ENCODE peak calls at places on chromosome 3, in eight cellular contexts. One of them, this sample, is unnamed.
A peak's percentile ranks its signal among the peaks of the same experiment; 100 is the strongest.

GRCh38 chr3:12705981-12706380 is 42.1 kb upstream of the RAF1 start:
- DNase-seq in T-helper 2 cell: no peak
- DNase-seq in psoas muscle: no peak
- DNase-seq in midbrain: no peak
- DNase-seq in NCI-H69: no peak
- DNase-seq in spleen: no peak
- DNase-seq in activated CD8-positive, alpha-beta memory T cell treated with anti-CD3 and anti-CD28 coated beads for 24 hours: no peak
- DNase-seq in HEK293T: no peak
- DNase-seq in this sample: no peak

GRCh38 chr3:46293035-46293724 is 50.9 kb downstream of the CCR3 start:
- DNase-seq in NCI-H69: no peak
- DNase-seq in activated CD8-positive, alpha-beta memory T cell treated with anti-CD3 and anti-CD28 coated beads for 24 hours: no peak
- DNase-seq in T-helper 2 cell: no peak
- DNase-seq in spleen: no peak
- DNase-seq in HEK293T: no peak
- DNase-seq in psoas muscle: no peak
- DNase-seq in midbrain: no peak
- DNase-seq in this sample: no peak

GRCh38 chr3:142127941-142128658 is 21.2 kb downstream of the TFDP2 start:
- DNase-seq in T-helper 2 cell: no peak
- DNase-seq in NCI-H69: no peak
- DNase-seq in spleen: no peak
- DNase-seq in psoas muscle: no peak
- DNase-seq in activated CD8-positive, alpha-beta memory T cell treated with anti-CD3 and anti-CD28 coated beads for 24 hours: no peak
- DNase-seq in midbrain: no peak
- DNase-seq in HEK293T: no peak
- DNase-seq in this sample: no peak

GRCh38 chr3:175655366-175655765 is 796.2 kb downstream of the NAALADL2 start:
- DNase-seq in NCI-H69: no peak
- DNase-seq in spleen: no peak
- DNase-seq in psoas muscle: no peak
- DNase-seq in HEK293T: no peak
- DNase-seq in midbrain: no peak
- DNase-seq in activated CD8-positive, alpha-beta memory T cell treated with anti-CD3 and anti-CD28 coated beads for 24 hours: no peak
- DNase-seq in T-helper 2 cell: no peak
- DNase-seq in this sample: no peak

GRCh38 chr3:127043731-127044510 is 61.0 kb downstream of the PLXNA1 start:
- DNase-seq in NCI-H69: peak; percentile 1
- DNase-seq in HEK293T: no peak
- DNase-seq in activated CD8-positive, alpha-beta memory T cell treated with anti-CD3 and anti-CD28 coated beads for 24 hours: no peak
- DNase-seq in psoas muscle: peak; percentile 6
- DNase-seq in midbrain: no peak
- DNase-seq in T-helper 2 cell: no peak
- DNase-seq in spleen: peak; percentile 35
- DNase-seq in this sample: no peak

GRCh38 chr3:67947808-67948508 is 293.5 kb upstream of the SUCLG2 start:
- DNase-seq in midbrain: no peak
- DNase-seq in psoas muscle: no peak
- DNase-seq in HEK293T: no peak
- DNase-seq in NCI-H69: peak; percentile 77
- DNase-seq in activated CD8-positive, alpha-beta memory T cell treated with anti-CD3 and anti-CD28 coated beads for 24 hours: peak; percentile 68
- DNase-seq in T-helper 2 cell: peak; percentile 55
- DNase-seq in spleen: peak; percentile 71
- DNase-seq in this sample: no peak

GRCh38 chr3:42092006-42092405 is 849 bp downstream of the TRAK1 start:
- DNase-seq in spleen: peak; percentile 29
- DNase-seq in HEK293T: no peak
- DNase-seq in NCI-H69: no peak
- DNase-seq in T-helper 2 cell: no peak
- DNase-seq in midbrain: no peak
- DNase-seq in activated CD8-positive, alpha-beta memory T cell treated with anti-CD3 and anti-CD28 coated beads for 24 hours: no peak
- DNase-seq in psoas muscle: no peak
- DNase-seq in this sample: no peak

GRCh38 chr3:184099806-184100686 is 3.2 kb downstream of the HTR3E start:
- DNase-seq in activated CD8-positive, alpha-beta memory T cell treated with anti-CD3 and anti-CD28 coated beads for 24 hours: no peak
- DNase-seq in psoas muscle: no peak
- DNase-seq in spleen: no peak
- DNase-seq in midbrain: no peak
- DNase-seq in HEK293T: no peak
- DNase-seq in T-helper 2 cell: no peak
- DNase-seq in NCI-H69: no peak
- DNase-seq in this sample: no peak

GRCh38 chr3:72595376-72595775 is 252.9 kb downstream of the SHQ1 start:
- DNase-seq in psoas muscle: no peak
- DNase-seq in NCI-H69: no peak
- DNase-seq in HEK293T: no peak
- DNase-seq in spleen: no peak
- DNase-seq in T-helper 2 cell: no peak
- DNase-seq in midbrain: no peak
- DNase-seq in activated CD8-positive, alpha-beta memory T cell treated with anti-CD3 and anti-CD28 coated beads for 24 hours: no peak
- DNase-seq in this sample: no peak

GRCh38 chr3:106829206-106829605 is 548.0 kb upstream of the CCDC54 start:
- DNase-seq in NCI-H69: peak; percentile 11
- DNase-seq in spleen: no peak
- DNase-seq in activated CD8-positive, alpha-beta memory T cell treated with anti-CD3 and anti-CD28 coated beads for 24 hours: no peak
- DNase-seq in psoas muscle: no peak
- DNase-seq in T-helper 2 cell: no peak
- DNase-seq in midbrain: no peak
- DNase-seq in HEK293T: no peak
- DNase-seq in this sample: no peak

GRCh38 chr3:126153695-126154360 is 26.6 kb downstream of the ALDH1L1 start:
- DNase-seq in HEK293T: no peak
- DNase-seq in midbrain: no peak
- DNase-seq in NCI-H69: no peak
- DNase-seq in T-helper 2 cell: no peak
- DNase-seq in activated CD8-positive, alpha-beta memory T cell treated with anti-CD3 and anti-CD28 coated beads for 24 hours: peak; percentile 38
- DNase-seq in psoas muscle: no peak
- DNase-seq in spleen: peak; percentile 62
- DNase-seq in this sample: no peak

GRCh38 chr3:107235923-107236315 is 141.3 kb upstream of the CCDC54 start:
- DNase-seq in spleen: no peak
- DNase-seq in NCI-H69: peak; percentile 61
- DNase-seq in midbrain: peak; percentile 93
- DNase-seq in psoas muscle: no peak
- DNase-seq in activated CD8-positive, alpha-beta memory T cell treated with anti-CD3 and anti-CD28 coated beads for 24 hours: no peak
- DNase-seq in T-helper 2 cell: no peak
- DNase-seq in HEK293T: peak; percentile 75
- DNase-seq in this sample: peak; percentile 74

GRCh38 chr3:195895900-195896360 is 12.4 kb downstream of the TNK2 start:
- DNase-seq in activated CD8-positive, alpha-beta memory T cell treated with anti-CD3 and anti-CD28 coated beads for 24 hours: peak; percentile 90
- DNase-seq in NCI-H69: peak; percentile 80
- DNase-seq in spleen: peak; percentile 96
- DNase-seq in psoas muscle: peak; percentile 77
- DNase-seq in midbrain: peak; percentile 59
- DNase-seq in HEK293T: peak; percentile 47
- DNase-seq in T-helper 2 cell: peak; percentile 53
- DNase-seq in this sample: peak; percentile 74

GRCh38 chr3:194204793-194205065 is 68.8 kb downstream of the HES1 start:
- DNase-seq in activated CD8-positive, alpha-beta memory T cell treated with anti-CD3 and anti-CD28 coated beads for 24 hours: no peak
- DNase-seq in spleen: no peak
- DNase-seq in NCI-H69: no peak
- DNase-seq in midbrain: no peak
- DNase-seq in T-helper 2 cell: no peak
- DNase-seq in psoas muscle: no peak
- DNase-seq in HEK293T: no peak
- DNase-seq in this sample: no peak

GRCh38 chr3:16203031-16203430 is 28.6 kb downstream of the GALNT15 start:
- DNase-seq in psoas muscle: no peak
- DNase-seq in activated CD8-positive, alpha-beta memory T cell treated with anti-CD3 and anti-CD28 coated beads for 24 hours: no peak
- DNase-seq in spleen: no peak
- DNase-seq in NCI-H69: no peak
- DNase-seq in HEK293T: no peak
- DNase-seq in midbrain: no peak
- DNase-seq in T-helper 2 cell: no peak
- DNase-seq in this sample: no peak

GRCh38 chr3:49248828-49249227 is 28.2 kb downstream of the C3orf62 start:
- DNase-seq in psoas muscle: no peak
- DNase-seq in T-helper 2 cell: no peak
- DNase-seq in spleen: no peak
- DNase-seq in activated CD8-positive, alpha-beta memory T cell treated with anti-CD3 and anti-CD28 coated beads for 24 hours: no peak
- DNase-seq in midbrain: peak; percentile 16
- DNase-seq in HEK293T: no peak
- DNase-seq in NCI-H69: no peak
- DNase-seq in this sample: peak; percentile 71

GRCh38 chr3:125055913-125056705 is at the start of gene HEG1:
- DNase-seq in NCI-H69: peak; percentile 69
- DNase-seq in spleen: peak; percentile 96
- DNase-seq in T-helper 2 cell: peak; percentile 65
- DNase-seq in activated CD8-positive, alpha-beta memory T cell treated with anti-CD3 and anti-CD28 coated beads for 24 hours: peak; percentile 89
- DNase-seq in midbrain: peak; percentile 79
- DNase-seq in HEK293T: peak; percentile 83
- DNase-seq in psoas muscle: peak; percentile 91
- DNase-seq in this sample: peak; percentile 93

GRCh38 chr3:106333911-106334618 is 465.3 kb upstream of the CBLB start:
- DNase-seq in midbrain: no peak
- DNase-seq in T-helper 2 cell: no peak
- DNase-seq in activated CD8-positive, alpha-beta memory T cell treated with anti-CD3 and anti-CD28 coated beads for 24 hours: no peak
- DNase-seq in NCI-H69: no peak
- DNase-seq in psoas muscle: no peak
- DNase-seq in HEK293T: no peak
- DNase-seq in spleen: no peak
- DNase-seq in this sample: no peak

GRCh38 chr3:149553781-149554451 is 79.4 kb downstream of the TM4SF4 start:
- DNase-seq in spleen: no peak
- DNase-seq in HEK293T: no peak
- DNase-seq in midbrain: peak; percentile 45
- DNase-seq in activated CD8-positive, alpha-beta memory T cell treated with anti-CD3 and anti-CD28 coated beads for 24 hours: no peak
- DNase-seq in psoas muscle: no peak
- DNase-seq in NCI-H69: no peak
- DNase-seq in T-helper 2 cell: no peak
- DNase-seq in this sample: peak; percentile 69

GRCh38 chr3:66200147-66200546 is 20.7 kb upstream of the SLC25A26 start:
- DNase-seq in T-helper 2 cell: no peak
- DNase-seq in NCI-H69: peak; percentile 11
- DNase-seq in spleen: no peak
- DNase-seq in HEK293T: no peak
- DNase-seq in psoas muscle: no peak
- DNase-seq in activated CD8-positive, alpha-beta memory T cell treated with anti-CD3 and anti-CD28 coated beads for 24 hours: no peak
- DNase-seq in midbrain: no peak
- DNase-seq in this sample: no peak

GRCh38 chr3:67559029-67559605 is 95.3 kb downstream of the SUCLG2 start:
- DNase-seq in NCI-H69: peak; percentile 30
- DNase-seq in activated CD8-positive, alpha-beta memory T cell treated with anti-CD3 and anti-CD28 coated beads for 24 hours: no peak
- DNase-seq in HEK293T: no peak
- DNase-seq in midbrain: no peak
- DNase-seq in T-helper 2 cell: no peak
- DNase-seq in spleen: no peak
- DNase-seq in psoas muscle: no peak
- DNase-seq in this sample: no peak

GRCh38 chr3:138509586-138509985 is 75.2 kb downstream of the ESYT3 start:
- DNase-seq in T-helper 2 cell: no peak
- DNase-seq in NCI-H69: no peak
- DNase-seq in HEK293T: no peak
- DNase-seq in activated CD8-positive, alpha-beta memory T cell treated with anti-CD3 and anti-CD28 coated beads for 24 hours: no peak
- DNase-seq in psoas muscle: no peak
- DNase-seq in midbrain: no peak
- DNase-seq in spleen: no peak
- DNase-seq in this sample: no peak

GRCh38 chr3:50649451-50649931 is 25.2 kb upstream of the DOCK3 start:
- DNase-seq in NCI-H69: no peak
- DNase-seq in T-helper 2 cell: no peak
- DNase-seq in activated CD8-positive, alpha-beta memory T cell treated with anti-CD3 and anti-CD28 coated beads for 24 hours: no peak
- DNase-seq in midbrain: peak; percentile 51
- DNase-seq in HEK293T: no peak
- DNase-seq in psoas muscle: no peak
- DNase-seq in spleen: no peak
- DNase-seq in this sample: peak; percentile 31

GRCh38 chr3:36991147-36991546 is 1.8 kb downstream of the EPM2AIP1 start:
- DNase-seq in HEK293T: no peak
- DNase-seq in psoas muscle: no peak
- DNase-seq in NCI-H69: no peak
- DNase-seq in spleen: no peak
- DNase-seq in midbrain: no peak
- DNase-seq in activated CD8-positive, alpha-beta memory T cell treated with anti-CD3 and anti-CD28 coated beads for 24 hours: no peak
- DNase-seq in T-helper 2 cell: no peak
- DNase-seq in this sample: no peak

GRCh38 chr3:126259411-126260391 is 79.3 kb upstream of the ALDH1L1 start:
- DNase-seq in activated CD8-positive, alpha-beta memory T cell treated with anti-CD3 and anti-CD28 coated beads for 24 hours: no peak
- DNase-seq in midbrain: peak; percentile 62
- DNase-seq in T-helper 2 cell: no peak
- DNase-seq in NCI-H69: no peak
- DNase-seq in psoas muscle: peak; percentile 66
- DNase-seq in spleen: no peak
- DNase-seq in HEK293T: peak; percentile 52
- DNase-seq in this sample: peak; percentile 74

GRCh38 chr3:47379488-47379899 is 1.3 kb upstream of the PTPN23 start:
- DNase-seq in spleen: peak; percentile 80
- DNase-seq in midbrain: no peak
- DNase-seq in activated CD8-positive, alpha-beta memory T cell treated with anti-CD3 and anti-CD28 coated beads for 24 hours: no peak
- DNase-seq in psoas muscle: no peak
- DNase-seq in T-helper 2 cell: no peak
- DNase-seq in HEK293T: no peak
- DNase-seq in NCI-H69: no peak
- DNase-seq in this sample: no peak